ENCODE peak calls at places on chromosomes 6 and 20, in eight cellular contexts. One of them, this sample, is unnamed.
A peak's percentile ranks its signal among the peaks of the same experiment; 100 is the strongest.

GRCh38 chr6:95280690-95281273 is 296.6 kb upstream of the MANEA start:
- DNase-seq in progenitor cell of endocrine pancreas: no peak
- DNase-seq in left ventricle myocardium inferior: no peak
- DNase-seq in activated CD4-positive, CD25-positive, alpha-beta regulatory T cell: no peak
- DNase-seq in NCI-H1092 treated with DMSO at 0.1 percent for 48 hours: peak; percentile 21
- DNase-seq in iris pigment epithelial cell: peak; percentile 62
- DNase-seq in activated CD8-positive, alpha-beta memory T cell treated with anti-CD3 and anti-CD28 coated beads, Interleukin-2, amount 50 U/mL, for 4 hours: no peak
- DNase-seq in mesothelial cell of epicardium: no peak
- DNase-seq in this sample: peak; percentile 14

GRCh38 chr20:19431906-19432305 is 219.5 kb downstream of the SLC24A3 start:
- DNase-seq in NCI-H1092 treated with DMSO at 0.1 percent for 48 hours: no peak
- DNase-seq in left ventricle myocardium inferior: no peak
- DNase-seq in iris pigment epithelial cell: no peak
- DNase-seq in activated CD4-positive, CD25-positive, alpha-beta regulatory T cell: no peak
- DNase-seq in progenitor cell of endocrine pancreas: no peak
- DNase-seq in mesothelial cell of epicardium: no peak
- DNase-seq in activated CD8-positive, alpha-beta memory T cell treated with anti-CD3 and anti-CD28 coated beads, Interleukin-2, amount 50 U/mL, for 4 hours: no peak
- DNase-seq in this sample: no peak

GRCh38 chr6:56475736-56476457 is 166.8 kb downstream of the DST start:
- DNase-seq in mesothelial cell of epicardium: no peak
- DNase-seq in NCI-H1092 treated with DMSO at 0.1 percent for 48 hours: peak; percentile 37
- DNase-seq in iris pigment epithelial cell: peak; percentile 62
- DNase-seq in activated CD8-positive, alpha-beta memory T cell treated with anti-CD3 and anti-CD28 coated beads, Interleukin-2, amount 50 U/mL, for 4 hours: no peak
- DNase-seq in progenitor cell of endocrine pancreas: no peak
- DNase-seq in left ventricle myocardium inferior: peak; percentile 20
- DNase-seq in activated CD4-positive, CD25-positive, alpha-beta regulatory T cell: no peak
- DNase-seq in this sample: peak; percentile 16

GRCh38 chr6:79077680-79078056 is 386 bp downstream of the PHIP start:
- DNase-seq in left ventricle myocardium inferior: no peak
- DNase-seq in NCI-H1092 treated with DMSO at 0.1 percent for 48 hours: peak; percentile 62
- DNase-seq in activated CD4-positive, CD25-positive, alpha-beta regulatory T cell: peak; percentile 39
- DNase-seq in activated CD8-positive, alpha-beta memory T cell treated with anti-CD3 and anti-CD28 coated beads, Interleukin-2, amount 50 U/mL, for 4 hours: no peak
- DNase-seq in iris pigment epithelial cell: no peak
- DNase-seq in mesothelial cell of epicardium: no peak
- DNase-seq in progenitor cell of endocrine pancreas: no peak
- DNase-seq in this sample: peak; percentile 60

GRCh38 chr6:35295521-35296315 is 1.9 kb upstream of the DEF6 start:
- DNase-seq in activated CD4-positive, CD25-positive, alpha-beta regulatory T cell: no peak
- DNase-seq in left ventricle myocardium inferior: no peak
- DNase-seq in NCI-H1092 treated with DMSO at 0.1 percent for 48 hours: no peak
- DNase-seq in iris pigment epithelial cell: no peak
- DNase-seq in progenitor cell of endocrine pancreas: no peak
- DNase-seq in mesothelial cell of epicardium: no peak
- DNase-seq in activated CD8-positive, alpha-beta memory T cell treated with anti-CD3 and anti-CD28 coated beads, Interleukin-2, amount 50 U/mL, for 4 hours: no peak
- DNase-seq in this sample: no peak

GRCh38 chr6:7647504-7647903 is 57.5 kb downstream of the SNRNP48 start:
- DNase-seq in progenitor cell of endocrine pancreas: no peak
- DNase-seq in activated CD4-positive, CD25-positive, alpha-beta regulatory T cell: no peak
- DNase-seq in left ventricle myocardium inferior: no peak
- DNase-seq in activated CD8-positive, alpha-beta memory T cell treated with anti-CD3 and anti-CD28 coated beads, Interleukin-2, amount 50 U/mL, for 4 hours: no peak
- DNase-seq in mesothelial cell of epicardium: no peak
- DNase-seq in NCI-H1092 treated with DMSO at 0.1 percent for 48 hours: no peak
- DNase-seq in iris pigment epithelial cell: no peak
- DNase-seq in this sample: no peak

GRCh38 chr20:52129611-52130010 is 62.0 kb downstream of the ZFP64 start:
- DNase-seq in left ventricle myocardium inferior: no peak
- DNase-seq in iris pigment epithelial cell: peak; percentile 31
- DNase-seq in activated CD8-positive, alpha-beta memory T cell treated with anti-CD3 and anti-CD28 coated beads, Interleukin-2, amount 50 U/mL, for 4 hours: no peak
- DNase-seq in activated CD4-positive, CD25-positive, alpha-beta regulatory T cell: no peak
- DNase-seq in NCI-H1092 treated with DMSO at 0.1 percent for 48 hours: no peak
- DNase-seq in progenitor cell of endocrine pancreas: no peak
- DNase-seq in mesothelial cell of epicardium: no peak
- DNase-seq in this sample: peak; percentile 49

GRCh38 chr6:122673345-122673961 is 63.2 kb downstream of the PKIB start:
- DNase-seq in left ventricle myocardium inferior: no peak
- DNase-seq in activated CD4-positive, CD25-positive, alpha-beta regulatory T cell: no peak
- DNase-seq in NCI-H1092 treated with DMSO at 0.1 percent for 48 hours: no peak
- DNase-seq in activated CD8-positive, alpha-beta memory T cell treated with anti-CD3 and anti-CD28 coated beads, Interleukin-2, amount 50 U/mL, for 4 hours: no peak
- DNase-seq in iris pigment epithelial cell: no peak
- DNase-seq in mesothelial cell of epicardium: no peak
- DNase-seq in progenitor cell of endocrine pancreas: no peak
- DNase-seq in this sample: no peak

GRCh38 chr6:11810039-11810541 is 31.5 kb upstream of the ADTRP start:
- DNase-seq in left ventricle myocardium inferior: peak; percentile 73
- DNase-seq in mesothelial cell of epicardium: peak; percentile 47
- DNase-seq in NCI-H1092 treated with DMSO at 0.1 percent for 48 hours: peak; percentile 1
- DNase-seq in activated CD4-positive, CD25-positive, alpha-beta regulatory T cell: no peak
- DNase-seq in progenitor cell of endocrine pancreas: no peak
- DNase-seq in activated CD8-positive, alpha-beta memory T cell treated with anti-CD3 and anti-CD28 coated beads, Interleukin-2, amount 50 U/mL, for 4 hours: no peak
- DNase-seq in iris pigment epithelial cell: peak; percentile 73
- DNase-seq in this sample: peak; percentile 39

GRCh38 chr20:56706867-56707360 is 77.8 kb downstream of the TFAP2C start:
- DNase-seq in progenitor cell of endocrine pancreas: no peak
- DNase-seq in activated CD4-positive, CD25-positive, alpha-beta regulatory T cell: no peak
- DNase-seq in NCI-H1092 treated with DMSO at 0.1 percent for 48 hours: no peak
- DNase-seq in iris pigment epithelial cell: no peak
- DNase-seq in left ventricle myocardium inferior: no peak
- DNase-seq in mesothelial cell of epicardium: no peak
- DNase-seq in activated CD8-positive, alpha-beta memory T cell treated with anti-CD3 and anti-CD28 coated beads, Interleukin-2, amount 50 U/mL, for 4 hours: no peak
- DNase-seq in this sample: no peak

GRCh38 chr6:15472626-15473025 is 190.2 kb downstream of the DTNBP1 start:
- DNase-seq in activated CD4-positive, CD25-positive, alpha-beta regulatory T cell: no peak
- DNase-seq in left ventricle myocardium inferior: no peak
- DNase-seq in activated CD8-positive, alpha-beta memory T cell treated with anti-CD3 and anti-CD28 coated beads, Interleukin-2, amount 50 U/mL, for 4 hours: no peak
- DNase-seq in progenitor cell of endocrine pancreas: no peak
- DNase-seq in NCI-H1092 treated with DMSO at 0.1 percent for 48 hours: no peak
- DNase-seq in mesothelial cell of epicardium: no peak
- DNase-seq in iris pigment epithelial cell: no peak
- DNase-seq in this sample: no peak

GRCh38 chr6:3309391-3310050 is 50.8 kb downstream of the PSMG4 start:
- DNase-seq in left ventricle myocardium inferior: no peak
- DNase-seq in NCI-H1092 treated with DMSO at 0.1 percent for 48 hours: peak; percentile 42
- DNase-seq in iris pigment epithelial cell: no peak
- DNase-seq in progenitor cell of endocrine pancreas: no peak
- DNase-seq in activated CD8-positive, alpha-beta memory T cell treated with anti-CD3 and anti-CD28 coated beads, Interleukin-2, amount 50 U/mL, for 4 hours: no peak
- DNase-seq in mesothelial cell of epicardium: no peak
- DNase-seq in activated CD4-positive, CD25-positive, alpha-beta regulatory T cell: no peak
- DNase-seq in this sample: no peak

GRCh38 chr20:39533858-39534257 is 571.7 kb downstream of the DHX35 start:
- DNase-seq in activated CD4-positive, CD25-positive, alpha-beta regulatory T cell: no peak
- DNase-seq in iris pigment epithelial cell: no peak
- DNase-seq in activated CD8-positive, alpha-beta memory T cell treated with anti-CD3 and anti-CD28 coated beads, Interleukin-2, amount 50 U/mL, for 4 hours: no peak
- DNase-seq in NCI-H1092 treated with DMSO at 0.1 percent for 48 hours: no peak
- DNase-seq in left ventricle myocardium inferior: no peak
- DNase-seq in mesothelial cell of epicardium: no peak
- DNase-seq in progenitor cell of endocrine pancreas: no peak
- DNase-seq in this sample: no peak

GRCh38 chr20:3209023-3209945 is at the start of gene ITPA:
- DNase-seq in left ventricle myocardium inferior: peak; percentile 40
- DNase-seq in progenitor cell of endocrine pancreas: peak; percentile 43
- DNase-seq in iris pigment epithelial cell: peak; percentile 27
- DNase-seq in NCI-H1092 treated with DMSO at 0.1 percent for 48 hours: peak; percentile 55
- DNase-seq in activated CD8-positive, alpha-beta memory T cell treated with anti-CD3 and anti-CD28 coated beads, Interleukin-2, amount 50 U/mL, for 4 hours: peak; percentile 60
- DNase-seq in mesothelial cell of epicardium: peak; percentile 56
- DNase-seq in activated CD4-positive, CD25-positive, alpha-beta regulatory T cell: peak; percentile 23
- DNase-seq in this sample: peak; percentile 53

GRCh38 chr6:17473554-17473953 is 80.2 kb downstream of the CAP2 start:
- DNase-seq in activated CD8-positive, alpha-beta memory T cell treated with anti-CD3 and anti-CD28 coated beads, Interleukin-2, amount 50 U/mL, for 4 hours: no peak
- DNase-seq in NCI-H1092 treated with DMSO at 0.1 percent for 48 hours: peak; percentile 34
- DNase-seq in iris pigment epithelial cell: no peak
- DNase-seq in activated CD4-positive, CD25-positive, alpha-beta regulatory T cell: no peak
- DNase-seq in mesothelial cell of epicardium: no peak
- DNase-seq in progenitor cell of endocrine pancreas: no peak
- DNase-seq in left ventricle myocardium inferior: no peak
- DNase-seq in this sample: no peak

GRCh38 chr20:45506927-45507820 is 8.2 kb downstream of the SPINT3 start:
- DNase-seq in NCI-H1092 treated with DMSO at 0.1 percent for 48 hours: no peak
- DNase-seq in activated CD8-positive, alpha-beta memory T cell treated with anti-CD3 and anti-CD28 coated beads, Interleukin-2, amount 50 U/mL, for 4 hours: no peak
- DNase-seq in activated CD4-positive, CD25-positive, alpha-beta regulatory T cell: no peak
- DNase-seq in progenitor cell of endocrine pancreas: no peak
- DNase-seq in left ventricle myocardium inferior: no peak
- DNase-seq in mesothelial cell of epicardium: no peak
- DNase-seq in iris pigment epithelial cell: no peak
- DNase-seq in this sample: no peak

GRCh38 chr20:17223553-17223952 is 3.3 kb upstream of the PCSK2 start:
- DNase-seq in iris pigment epithelial cell: no peak
- DNase-seq in progenitor cell of endocrine pancreas: no peak
- DNase-seq in NCI-H1092 treated with DMSO at 0.1 percent for 48 hours: peak; percentile 7
- DNase-seq in mesothelial cell of epicardium: no peak
- DNase-seq in left ventricle myocardium inferior: no peak
- DNase-seq in activated CD8-positive, alpha-beta memory T cell treated with anti-CD3 and anti-CD28 coated beads, Interleukin-2, amount 50 U/mL, for 4 hours: no peak
- DNase-seq in activated CD4-positive, CD25-positive, alpha-beta regulatory T cell: no peak
- DNase-seq in this sample: no peak

GRCh38 chr6:139879823-139880356 is 505.4 kb upstream of the CITED2 start:
- DNase-seq in iris pigment epithelial cell: peak; percentile 80
- DNase-seq in NCI-H1092 treated with DMSO at 0.1 percent for 48 hours: no peak
- DNase-seq in activated CD4-positive, CD25-positive, alpha-beta regulatory T cell: no peak
- DNase-seq in activated CD8-positive, alpha-beta memory T cell treated with anti-CD3 and anti-CD28 coated beads, Interleukin-2, amount 50 U/mL, for 4 hours: no peak
- DNase-seq in mesothelial cell of epicardium: no peak
- DNase-seq in left ventricle myocardium inferior: no peak
- DNase-seq in progenitor cell of endocrine pancreas: no peak
- DNase-seq in this sample: no peak

GRCh38 chr20:63741354-63741675 is 1.7 kb downstream of the SLC2A4RG start:
- DNase-seq in iris pigment epithelial cell: no peak
- DNase-seq in activated CD8-positive, alpha-beta memory T cell treated with anti-CD3 and anti-CD28 coated beads, Interleukin-2, amount 50 U/mL, for 4 hours: no peak
- DNase-seq in left ventricle myocardium inferior: no peak
- DNase-seq in NCI-H1092 treated with DMSO at 0.1 percent for 48 hours: no peak
- DNase-seq in progenitor cell of endocrine pancreas: no peak
- DNase-seq in activated CD4-positive, CD25-positive, alpha-beta regulatory T cell: no peak
- DNase-seq in mesothelial cell of epicardium: no peak
- DNase-seq in this sample: no peak

GRCh38 chr6:102026649-102027048 is 633.1 kb downstream of the GRIK2 start:
- DNase-seq in iris pigment epithelial cell: no peak
- DNase-seq in progenitor cell of endocrine pancreas: no peak
- DNase-seq in mesothelial cell of epicardium: no peak
- DNase-seq in activated CD4-positive, CD25-positive, alpha-beta regulatory T cell: no peak
- DNase-seq in NCI-H1092 treated with DMSO at 0.1 percent for 48 hours: no peak
- DNase-seq in left ventricle myocardium inferior: no peak
- DNase-seq in activated CD8-positive, alpha-beta memory T cell treated with anti-CD3 and anti-CD28 coated beads, Interleukin-2, amount 50 U/mL, for 4 hours: no peak
- DNase-seq in this sample: no peak

GRCh38 chr6:140445474-140446004 is 1071.1 kb upstream of the CITED2 start:
- DNase-seq in left ventricle myocardium inferior: no peak
- DNase-seq in activated CD4-positive, CD25-positive, alpha-beta regulatory T cell: no peak
- DNase-seq in iris pigment epithelial cell: peak; percentile 81
- DNase-seq in NCI-H1092 treated with DMSO at 0.1 percent for 48 hours: no peak
- DNase-seq in activated CD8-positive, alpha-beta memory T cell treated with anti-CD3 and anti-CD28 coated beads, Interleukin-2, amount 50 U/mL, for 4 hours: no peak
- DNase-seq in progenitor cell of endocrine pancreas: no peak
- DNase-seq in mesothelial cell of epicardium: no peak
- DNase-seq in this sample: peak; percentile 70

GRCh38 chr6:132919028-132919427 is 104.7 kb downstream of the RPS12 start:
- DNase-seq in activated CD4-positive, CD25-positive, alpha-beta regulatory T cell: no peak
- DNase-seq in mesothelial cell of epicardium: no peak
- DNase-seq in NCI-H1092 treated with DMSO at 0.1 percent for 48 hours: no peak
- DNase-seq in activated CD8-positive, alpha-beta memory T cell treated with anti-CD3 and anti-CD28 coated beads, Interleukin-2, amount 50 U/mL, for 4 hours: no peak
- DNase-seq in progenitor cell of endocrine pancreas: no peak
- DNase-seq in iris pigment epithelial cell: peak; percentile 68
- DNase-seq in left ventricle myocardium inferior: no peak
- DNase-seq in this sample: no peak

GRCh38 chr6:144886682-144887081 is 601.5 kb downstream of the UTRN start:
- DNase-seq in iris pigment epithelial cell: no peak
- DNase-seq in activated CD8-positive, alpha-beta memory T cell treated with anti-CD3 and anti-CD28 coated beads, Interleukin-2, amount 50 U/mL, for 4 hours: no peak
- DNase-seq in progenitor cell of endocrine pancreas: no peak
- DNase-seq in activated CD4-positive, CD25-positive, alpha-beta regulatory T cell: no peak
- DNase-seq in NCI-H1092 treated with DMSO at 0.1 percent for 48 hours: no peak
- DNase-seq in left ventricle myocardium inferior: no peak
- DNase-seq in mesothelial cell of epicardium: no peak
- DNase-seq in this sample: no peak

GRCh38 chr6:108635505-108636226 is 74.9 kb downstream of the FOXO3 start:
- DNase-seq in activated CD8-positive, alpha-beta memory T cell treated with anti-CD3 and anti-CD28 coated beads, Interleukin-2, amount 50 U/mL, for 4 hours: peak; percentile 31
- DNase-seq in activated CD4-positive, CD25-positive, alpha-beta regulatory T cell: no peak
- DNase-seq in iris pigment epithelial cell: peak; percentile 49
- DNase-seq in progenitor cell of endocrine pancreas: no peak
- DNase-seq in mesothelial cell of epicardium: no peak
- DNase-seq in left ventricle myocardium inferior: no peak
- DNase-seq in NCI-H1092 treated with DMSO at 0.1 percent for 48 hours: no peak
- DNase-seq in this sample: no peak

GRCh38 chr20:3885711-3886110 is 3.5 kb upstream of the PANK2 start:
- DNase-seq in progenitor cell of endocrine pancreas: no peak
- DNase-seq in activated CD4-positive, CD25-positive, alpha-beta regulatory T cell: no peak
- DNase-seq in activated CD8-positive, alpha-beta memory T cell treated with anti-CD3 and anti-CD28 coated beads, Interleukin-2, amount 50 U/mL, for 4 hours: no peak
- DNase-seq in mesothelial cell of epicardium: no peak
- DNase-seq in left ventricle myocardium inferior: no peak
- DNase-seq in NCI-H1092 treated with DMSO at 0.1 percent for 48 hours: no peak
- DNase-seq in iris pigment epithelial cell: no peak
- DNase-seq in this sample: no peak

GRCh38 chr6:152605342-152605741 is 31.8 kb downstream of the SYNE1 start:
- DNase-seq in progenitor cell of endocrine pancreas: no peak
- DNase-seq in iris pigment epithelial cell: peak; percentile 82
- DNase-seq in NCI-H1092 treated with DMSO at 0.1 percent for 48 hours: no peak
- DNase-seq in activated CD8-positive, alpha-beta memory T cell treated with anti-CD3 and anti-CD28 coated beads, Interleukin-2, amount 50 U/mL, for 4 hours: no peak
- DNase-seq in mesothelial cell of epicardium: no peak
- DNase-seq in left ventricle myocardium inferior: no peak
- DNase-seq in activated CD4-positive, CD25-positive, alpha-beta regulatory T cell: no peak
- DNase-seq in this sample: no peak

GRCh38 chr6:134739299-134740090 is 210.4 kb downstream of the ALDH8A1 start:
- DNase-seq in mesothelial cell of epicardium: no peak
- DNase-seq in iris pigment epithelial cell: peak; percentile 64
- DNase-seq in progenitor cell of endocrine pancreas: no peak
- DNase-seq in left ventricle myocardium inferior: no peak
- DNase-seq in activated CD4-positive, CD25-positive, alpha-beta regulatory T cell: no peak
- DNase-seq in activated CD8-positive, alpha-beta memory T cell treated with anti-CD3 and anti-CD28 coated beads, Interleukin-2, amount 50 U/mL, for 4 hours: no peak
- DNase-seq in NCI-H1092 treated with DMSO at 0.1 percent for 48 hours: no peak
- DNase-seq in this sample: peak; percentile 27

GRCh38 chr6:168086066-168086465 is 7.1 kb upstream of the FRMD1 start:
- DNase-seq in mesothelial cell of epicardium: no peak
- DNase-seq in iris pigment epithelial cell: no peak
- DNase-seq in activated CD8-positive, alpha-beta memory T cell treated with anti-CD3 and anti-CD28 coated beads, Interleukin-2, amount 50 U/mL, for 4 hours: no peak
- DNase-seq in left ventricle myocardium inferior: no peak
- DNase-seq in progenitor cell of endocrine pancreas: no peak
- DNase-seq in NCI-H1092 treated with DMSO at 0.1 percent for 48 hours: no peak
- DNase-seq in activated CD4-positive, CD25-positive, alpha-beta regulatory T cell: no peak
- DNase-seq in this sample: no peak

GRCh38 chr20:42749548-42749947 is 440.2 kb downstream of the PTPRT start:
- DNase-seq in activated CD4-positive, CD25-positive, alpha-beta regulatory T cell: no peak
- DNase-seq in NCI-H1092 treated with DMSO at 0.1 percent for 48 hours: no peak
- DNase-seq in activated CD8-positive, alpha-beta memory T cell treated with anti-CD3 and anti-CD28 coated beads, Interleukin-2, amount 50 U/mL, for 4 hours: no peak
- DNase-seq in iris pigment epithelial cell: no peak
- DNase-seq in mesothelial cell of epicardium: no peak
- DNase-seq in progenitor cell of endocrine pancreas: no peak
- DNase-seq in left ventricle myocardium inferior: no peak
- DNase-seq in this sample: no peak

GRCh38 chr20:54078296-54078695 is 7.9 kb upstream of the BCAS1 start:
- DNase-seq in activated CD8-positive, alpha-beta memory T cell treated with anti-CD3 and anti-CD28 coated beads, Interleukin-2, amount 50 U/mL, for 4 hours: no peak
- DNase-seq in mesothelial cell of epicardium: no peak
- DNase-seq in activated CD4-positive, CD25-positive, alpha-beta regulatory T cell: no peak
- DNase-seq in iris pigment epithelial cell: no peak
- DNase-seq in left ventricle myocardium inferior: no peak
- DNase-seq in progenitor cell of endocrine pancreas: no peak
- DNase-seq in NCI-H1092 treated with DMSO at 0.1 percent for 48 hours: no peak
- DNase-seq in this sample: no peak

GRCh38 chr6:108785653-108786052 is 62.6 kb upstream of the ARMC2 start:
- DNase-seq in left ventricle myocardium inferior: no peak
- DNase-seq in iris pigment epithelial cell: no peak
- DNase-seq in activated CD8-positive, alpha-beta memory T cell treated with anti-CD3 and anti-CD28 coated beads, Interleukin-2, amount 50 U/mL, for 4 hours: no peak
- DNase-seq in progenitor cell of endocrine pancreas: no peak
- DNase-seq in NCI-H1092 treated with DMSO at 0.1 percent for 48 hours: no peak
- DNase-seq in activated CD4-positive, CD25-positive, alpha-beta regulatory T cell: no peak
- DNase-seq in mesothelial cell of epicardium: no peak
- DNase-seq in this sample: no peak

GRCh38 chr6:137808191-137808590 is 58.9 kb upstream of the TNFAIP3 start:
- DNase-seq in mesothelial cell of epicardium: no peak
- DNase-seq in iris pigment epithelial cell: peak; percentile 48
- DNase-seq in activated CD4-positive, CD25-positive, alpha-beta regulatory T cell: no peak
- DNase-seq in left ventricle myocardium inferior: no peak
- DNase-seq in activated CD8-positive, alpha-beta memory T cell treated with anti-CD3 and anti-CD28 coated beads, Interleukin-2, amount 50 U/mL, for 4 hours: no peak
- DNase-seq in NCI-H1092 treated with DMSO at 0.1 percent for 48 hours: no peak
- DNase-seq in progenitor cell of endocrine pancreas: no peak
- DNase-seq in this sample: peak; percentile 93